ENCODE peak calls at places on chromosomes 6 and 20, in six cellular contexts. One of them, this sample, is unnamed.

GRCh38 chr6:21769405-21769851 is 175.9 kb downstream of the SOX4 start:
- DNase-seq in HCT116: no peak
- DNase-seq in MM.1S: no peak
- DNase-seq in fibroblast of lung: peak; percentile 99
- DNase-seq in GM23248: peak; percentile 89
- DNase-seq in mammary epithelial cell: peak; percentile 59
- DNase-seq in this sample: peak; percentile 65

GRCh38 chr6:40516429-40516828 is 70.7 kb downstream of the LRFN2 start:
- DNase-seq in HCT116: no peak
- DNase-seq in MM.1S: no peak
- DNase-seq in fibroblast of lung: no peak
- DNase-seq in GM23248: no peak
- DNase-seq in mammary epithelial cell: no peak
- DNase-seq in this sample: no peak

GRCh38 chr6:138824482-138825134 is 28.7 kb downstream of the ECT2L start:
- DNase-seq in HCT116: no peak
- DNase-seq in MM.1S: no peak
- DNase-seq in fibroblast of lung: peak; percentile 20
- DNase-seq in GM23248: no peak
- DNase-seq in mammary epithelial cell: peak; percentile 52
- DNase-seq in this sample: peak; percentile 43

GRCh38 chr20:23440004-23440403 is 519 bp downstream of the CSTL1 start:
- DNase-seq in HCT116: no peak
- DNase-seq in MM.1S: no peak
- DNase-seq in fibroblast of lung: no peak
- DNase-seq in GM23248: no peak
- DNase-seq in mammary epithelial cell: no peak
- DNase-seq in this sample: no peak

GRCh38 chr20:56348306-56348695 is 10.5 kb upstream of the FAM210B start:
- DNase-seq in HCT116: no peak
- DNase-seq in MM.1S: no peak
- DNase-seq in fibroblast of lung: no peak
- DNase-seq in GM23248: no peak
- DNase-seq in mammary epithelial cell: no peak
- DNase-seq in this sample: no peak

GRCh38 chr20:3749689-3750639 is 17.5 kb downstream of the HSPA12B start:
- DNase-seq in HCT116: no peak
- DNase-seq in MM.1S: no peak
- DNase-seq in fibroblast of lung: peak; percentile 13
- DNase-seq in GM23248: no peak
- DNase-seq in mammary epithelial cell: peak; percentile 23
- DNase-seq in this sample: peak; percentile 32

GRCh38 chr20:4470375-4470774 is 251.3 kb upstream of the PRND start:
- DNase-seq in HCT116: no peak
- DNase-seq in MM.1S: peak; percentile 63
- DNase-seq in fibroblast of lung: peak; percentile 82
- DNase-seq in GM23248: peak; percentile 79
- DNase-seq in mammary epithelial cell: no peak
- DNase-seq in this sample: peak; percentile 94

GRCh38 chr6:119891206-119891605 is 541.6 kb upstream of the MAN1A1 start:
- DNase-seq in HCT116: no peak
- DNase-seq in MM.1S: no peak
- DNase-seq in fibroblast of lung: no peak
- DNase-seq in GM23248: no peak
- DNase-seq in mammary epithelial cell: no peak
- DNase-seq in this sample: no peak

GRCh38 chr6:7617954-7618764 is 28.2 kb downstream of the SNRNP48 start:
- DNase-seq in HCT116: no peak
- DNase-seq in MM.1S: peak; percentile 79
- DNase-seq in fibroblast of lung: peak; percentile 66
- DNase-seq in GM23248: peak; percentile 94
- DNase-seq in mammary epithelial cell: peak; percentile 98
- DNase-seq in this sample: peak; percentile 43

GRCh38 chr6:167108278-167108677 is 14.6 kb upstream of the CCR6 start:
- DNase-seq in HCT116: no peak
- DNase-seq in MM.1S: no peak
- DNase-seq in fibroblast of lung: no peak
- DNase-seq in GM23248: no peak
- DNase-seq in mammary epithelial cell: no peak
- DNase-seq in this sample: no peak

GRCh38 chr6:136066005-136066404 is 184.1 kb downstream of the MTFR2 start:
- DNase-seq in HCT116: no peak
- DNase-seq in MM.1S: no peak
- DNase-seq in fibroblast of lung: peak; percentile 41
- DNase-seq in GM23248: peak; percentile 37
- DNase-seq in mammary epithelial cell: peak; percentile 51
- DNase-seq in this sample: no peak

GRCh38 chr6:38208028-38208427 is 388.5 kb downstream of the ZFAND3 start:
- DNase-seq in HCT116: no peak
- DNase-seq in MM.1S: no peak
- DNase-seq in fibroblast of lung: no peak
- DNase-seq in GM23248: no peak
- DNase-seq in mammary epithelial cell: no peak
- DNase-seq in this sample: no peak

GRCh38 chr6:144482142-144482541 is 197.0 kb downstream of the UTRN start:
- DNase-seq in HCT116: peak; percentile 60
- DNase-seq in MM.1S: peak; percentile 58
- DNase-seq in fibroblast of lung: peak; percentile 68
- DNase-seq in GM23248: peak; percentile 92
- DNase-seq in mammary epithelial cell: peak; percentile 60
- DNase-seq in this sample: peak; percentile 86

GRCh38 chr6:170178266-170178560 is 112.7 kb downstream of the DLL1 start:
- DNase-seq in HCT116: no peak
- DNase-seq in MM.1S: no peak
- DNase-seq in fibroblast of lung: no peak
- DNase-seq in GM23248: no peak
- DNase-seq in mammary epithelial cell: no peak
- DNase-seq in this sample: no peak

GRCh38 chr20:22890605-22891300 is 144.4 kb upstream of the SSTR4 start:
- DNase-seq in HCT116: no peak
- DNase-seq in MM.1S: no peak
- DNase-seq in fibroblast of lung: no peak
- DNase-seq in GM23248: no peak
- DNase-seq in mammary epithelial cell: no peak
- DNase-seq in this sample: no peak

GRCh38 chr20:37992802-37993538 is 40.3 kb downstream of the TTI1 start:
- DNase-seq in HCT116: no peak
- DNase-seq in MM.1S: peak; percentile 49
- DNase-seq in fibroblast of lung: peak; percentile 88
- DNase-seq in GM23248: peak; percentile 77
- DNase-seq in mammary epithelial cell: peak; percentile 82
- DNase-seq in this sample: peak; percentile 69

GRCh38 chr6:28737750-28738395 is 185.9 kb downstream of the TRIM27 start:
- DNase-seq in HCT116: no peak
- DNase-seq in MM.1S: no peak
- DNase-seq in fibroblast of lung: no peak
- DNase-seq in GM23248: no peak
- DNase-seq in mammary epithelial cell: peak; percentile 53
- DNase-seq in this sample: peak; percentile 50
- TF ChIP-seq EZH2 in HCT116: no peak
- TF ChIP-seq EZH2 in MM.1S: no peak
- TF ChIP-seq EZH2 in fibroblast of lung: no peak
- TF ChIP-seq EZH2 in GM23248: no peak
- TF ChIP-seq EZH2 in mammary epithelial cell: no peak
- TF ChIP-seq EZH2 in this sample: no peak

GRCh38 chr6:143110996-143111395 is 50.3 kb downstream of the AIG1 start:
- DNase-seq in HCT116: no peak
- DNase-seq in MM.1S: no peak
- DNase-seq in fibroblast of lung: peak; percentile 41
- DNase-seq in GM23248: peak; percentile 62
- DNase-seq in mammary epithelial cell: no peak
- DNase-seq in this sample: no peak
- H3K27ac ChIP-seq in HCT116: no peak overlapping the region
- H3K27ac ChIP-seq in MM.1S: no peak overlapping the region
- H3K27ac ChIP-seq in fibroblast of lung: no peak overlapping the region
- H3K27ac ChIP-seq in GM23248: peak overlapping the region; percentile 59
- H3K27ac ChIP-seq in mammary epithelial cell: no peak overlapping the region
- H3K27ac ChIP-seq in this sample: no peak overlapping the region

DNA sequence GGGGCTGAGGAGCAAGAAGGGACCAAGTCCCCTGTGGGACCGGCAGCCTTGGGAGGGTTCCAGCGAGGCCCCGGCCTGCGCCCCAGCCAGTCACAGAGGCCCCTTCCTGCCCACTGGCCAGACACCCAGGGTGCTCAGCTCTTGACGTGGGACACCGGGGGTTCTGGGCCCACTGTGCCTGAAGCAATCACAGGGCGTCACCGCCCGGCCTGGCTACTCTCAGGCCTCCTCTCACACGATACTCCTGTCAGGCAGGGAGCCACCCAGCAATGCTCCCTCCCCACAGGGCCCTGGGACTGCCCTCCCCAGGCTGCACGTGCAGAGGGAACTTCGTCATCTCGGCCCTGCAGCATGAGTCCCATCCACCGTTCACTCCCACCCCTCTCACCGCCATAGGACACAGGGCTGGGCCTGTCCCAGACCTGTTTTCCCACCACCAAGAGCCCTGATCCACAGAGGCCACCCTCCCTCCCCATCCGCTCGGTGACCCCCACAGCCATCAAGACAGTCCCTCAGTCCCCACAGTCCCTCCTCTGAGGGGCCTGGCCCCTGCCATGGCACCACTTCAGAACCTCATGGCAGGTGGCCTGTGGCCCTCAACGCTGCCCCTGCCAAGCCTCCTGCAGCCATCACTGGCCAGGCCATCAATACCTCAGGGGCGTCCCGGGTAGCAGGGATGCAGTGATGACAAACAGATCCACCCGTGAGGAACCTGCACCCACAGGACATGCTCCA is 14.3 kb downstream of the TAF4 start:
- DNase-seq in HCT116: no peak
- DNase-seq in MM.1S: no peak
- DNase-seq in fibroblast of lung: no peak
- DNase-seq in GM23248: no peak
- DNase-seq in mammary epithelial cell: no peak
- DNase-seq in this sample: no peak
- H3K9me3 ChIP-seq in HCT116: no peaks in the 10 kb centered on the region
- H3K9me3 ChIP-seq in MM.1S: no peaks in the 10 kb centered on the region
- H3K9me3 ChIP-seq in fibroblast of lung: no peaks in the 10 kb centered on the region
- H3K9me3 ChIP-seq in GM23248: no peaks in the 10 kb centered on the region
- H3K9me3 ChIP-seq in mammary epithelial cell: no peaks in the 10 kb centered on the region
- H3K9me3 ChIP-seq in this sample: no peaks in the 10 kb centered on the region

GRCh38 chr20:2692886-2693285 is 306 bp downstream of the EBF4 start:
- DNase-seq in HCT116: no peak
- DNase-seq in MM.1S: no peak
- DNase-seq in fibroblast of lung: no peak
- DNase-seq in GM23248: peak; percentile 37
- DNase-seq in mammary epithelial cell: no peak
- DNase-seq in this sample: no peak

GRCh38 chr20:2693996-2694471 is 1.5 kb downstream of the EBF4 start:
- DNase-seq in HCT116: no peak
- DNase-seq in MM.1S: no peak
- DNase-seq in fibroblast of lung: no peak
- DNase-seq in GM23248: no peak
- DNase-seq in mammary epithelial cell: no peak
- DNase-seq in this sample: no peak

GRCh38 chr20:2693286-2693995 is 861 bp downstream of the EBF4 start:
- DNase-seq in HCT116: no peak
- DNase-seq in MM.1S: peak; percentile 30
- DNase-seq in fibroblast of lung: peak; percentile 17
- DNase-seq in GM23248: peak; percentile 15
- DNase-seq in mammary epithelial cell: no peak
- DNase-seq in this sample: peak; percentile 36

GRCh38 chr20:2695206-2695983 is 2.8 kb downstream of the EBF4 start:
- DNase-seq in HCT116: no peak
- DNase-seq in MM.1S: no peak
- DNase-seq in fibroblast of lung: no peak
- DNase-seq in GM23248: no peak
- DNase-seq in mammary epithelial cell: no peak
- DNase-seq in this sample: no peak

GRCh38 chr20:2694519-2694918 is 1.9 kb downstream of the EBF4 start:
- DNase-seq in HCT116: no peak
- DNase-seq in MM.1S: no peak
- DNase-seq in fibroblast of lung: no peak
- DNase-seq in GM23248: no peak
- DNase-seq in mammary epithelial cell: no peak
- DNase-seq in this sample: no peak
- TF ChIP-seq EZH2 in HCT116: no peak
- TF ChIP-seq EZH2 in MM.1S: no peak
- TF ChIP-seq EZH2 in fibroblast of lung: no peak
- TF ChIP-seq EZH2 in GM23248: no peak
- TF ChIP-seq EZH2 in mammary epithelial cell: no peak
- TF ChIP-seq EZH2 in this sample: no peak

GRCh38 chr20:32526125-32526524 is 59.0 kb downstream of the NOL4L start:
- DNase-seq in HCT116: no peak
- DNase-seq in MM.1S: no peak
- DNase-seq in fibroblast of lung: no peak
- DNase-seq in GM23248: no peak
- DNase-seq in mammary epithelial cell: no peak
- DNase-seq in this sample: no peak

GRCh38 chr20:32528291-32528891 is 56.7 kb downstream of the NOL4L start:
- DNase-seq in HCT116: no peak
- DNase-seq in MM.1S: no peak
- DNase-seq in fibroblast of lung: no peak
- DNase-seq in GM23248: no peak
- DNase-seq in mammary epithelial cell: no peak
- DNase-seq in this sample: no peak

GRCh38 chr20:32527447-32528055 is 57.6 kb downstream of the NOL4L start:
- DNase-seq in HCT116: no peak
- DNase-seq in MM.1S: no peak
- DNase-seq in fibroblast of lung: no peak
- DNase-seq in GM23248: no peak
- DNase-seq in mammary epithelial cell: no peak
- DNase-seq in this sample: no peak

GRCh38 chr20:32526561-32526960 is 58.6 kb downstream of the NOL4L start:
- DNase-seq in HCT116: no peak
- DNase-seq in MM.1S: no peak
- DNase-seq in fibroblast of lung: no peak
- DNase-seq in GM23248: no peak
- DNase-seq in mammary epithelial cell: no peak
- DNase-seq in this sample: no peak

DNA sequence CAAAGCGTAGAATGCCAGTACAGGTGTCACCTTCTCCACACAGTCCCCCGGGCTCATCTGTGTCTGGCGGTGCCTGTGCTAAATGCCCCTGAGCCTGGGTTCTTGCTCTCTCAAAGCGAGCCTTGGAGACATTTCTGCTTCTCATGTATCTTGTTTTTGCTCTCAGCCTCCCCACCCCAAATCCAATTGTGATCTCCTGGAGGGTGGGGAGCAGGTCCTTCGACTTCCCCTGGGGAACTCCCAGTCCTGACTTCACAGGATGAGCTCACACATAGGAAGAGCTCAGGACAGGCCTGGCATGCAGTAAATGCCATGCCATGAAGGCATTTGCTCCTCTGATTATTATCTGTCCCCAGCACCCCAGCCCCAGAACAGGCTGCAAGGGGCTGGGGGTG is 58.1 kb downstream of the NOL4L start:
- DNase-seq in HCT116: no peak
- DNase-seq in MM.1S: no peak
- DNase-seq in fibroblast of lung: no peak
- DNase-seq in GM23248: no peak
- DNase-seq in mammary epithelial cell: no peak
- DNase-seq in this sample: no peak
- H3K27ac ChIP-seq in HCT116: no peak overlapping the region
- H3K27ac ChIP-seq in MM.1S: no peak overlapping the region
- H3K27ac ChIP-seq in fibroblast of lung: no peak overlapping the region
- H3K27ac ChIP-seq in GM23248: no peak overlapping the region
- H3K27ac ChIP-seq in mammary epithelial cell: no peak overlapping the region
- H3K27ac ChIP-seq in this sample: no peak overlapping the region